ENCODE peak calls at places on chromosomes 4 and X, in six cellular contexts. P is GM12865, D is cerebellar cortex, I is HTR-8/SVneo, W is NCI-H2029, M is activated gamma-delta T cell treated with Interleukin-2 at 50 U/mL for 16 hours. U is an unnamed sample.

GRCh38 chrX:16702700-16703599 is 9.5 kb downstream of the CTPS2 start:
- DNase-seq in M (no peak), W (no peak), I (no peak), D (no peak), P (no peak), U (no peak)

GRCh38 chrX:2397648-2398340 is 103.0 kb downstream of the DHRSX start:
- DNase-seq in D (no peak), W (no peak), M (no peak), I (peak), P (no peak), U (no peak)

GRCh38 chrX:106935175-106935574 is 15.0 kb downstream of the CLDN2 start:
- DNase-seq in P (no peak), W (no peak), D (no peak), I (no peak), M (no peak), U (no peak)

GRCh38 chr4:33477715-33478114 is 2757.5 kb downstream of the PCDH7 start:
- DNase-seq in P (no peak), M (no peak), I (no peak), D (no peak), W (no peak), U (no peak)

GRCh38 chrX:47179221-47179927 is 14.3 kb upstream of the UBA1 start:
- DNase-seq in W (no peak), M (no peak), D (peak), P (no peak), I (no peak), U (no peak)

GRCh38 chr4:113673450-113673849 is 88.1 kb downstream of the CAMK2D start:
- DNase-seq in I (peak), M (peak), W (no peak), P (peak), D (peak), U (no peak)

GRCh38 chr4:183399616-183400015 is 44.8 kb upstream of the CDKN2AIP start:
- DNase-seq in P (no peak), W (no peak), M (no peak), D (no peak), I (no peak), U (no peak)

GRCh38 chrX:154918060-154918483 is 31.9 kb downstream of the F8A1 start:
- DNase-seq in I (peak), D (peak), P (peak), M (no peak), W (peak), U (peak)

GRCh38 chrX:29890646-29891200 is 324.6 kb upstream of the MAGEB2 start:
- DNase-seq in P (peak), W (no peak), I (no peak), D (no peak), M (no peak), U (no peak)

GRCh38 chrX:120456973-120457372 is 12.1 kb downstream of the LAMP2 start:
- DNase-seq in W (no peak), P (peak), D (no peak), I (no peak), M (no peak), U (no peak)

GRCh38 chr4:84985952-84986351 is 19.5 kb upstream of the WDFY3 start:
- DNase-seq in P (no peak), M (no peak), D (no peak), W (no peak), I (no peak), U (no peak)

GRCh38 chrX:129732857-129733256 is 5.9 kb upstream of the XPNPEP2 start:
- DNase-seq in D (no peak), I (no peak), W (no peak), M (no peak), P (peak), U (no peak)

GRCh38 chr4:85937507-85937906 is 422.3 kb downstream of the MAPK10 start:
- DNase-seq in I (no peak), P (no peak), W (no peak), D (no peak), M (no peak), U (no peak)

GRCh38 chrX:37787353-37787869 is 7.6 kb downstream of the CYBB start:
- DNase-seq in W (no peak), P (peak), I (no peak), M (no peak), D (no peak), U (no peak)

GRCh38 chr4:168421671-168422070 is 58.6 kb downstream of the DDX60L start:
- DNase-seq in I (peak), M (no peak), D (no peak), P (no peak), W (no peak), U (no peak)

GRCh38 chrX:114626323-114626722 is 42.4 kb downstream of the HTR2C start:
- DNase-seq in P (peak), M (no peak), W (no peak), I (no peak), D (no peak), U (no peak)

GRCh38 chr4:6225469-6225868 is 25.1 kb upstream of the JAKMIP1 start:
- DNase-seq in M (no peak), D (no peak), P (peak), W (no peak), I (peak), U (no peak)

GRCh38 chr4:28444886-28445496 is 1584.3 kb downstream of the STIM2 start:
- DNase-seq in W (no peak), D (no peak), I (no peak), P (no peak), M (no peak), U (no peak)

GRCh38 chr4:38125816-38126215 is 165.6 kb downstream of the PTTG2 start:
- DNase-seq in W (no peak), M (no peak), P (no peak), D (no peak), I (no peak), U (no peak)

GRCh38 chrX:70444326-70445196 is at the start of gene DLG3:
- DNase-seq in W (no peak), M (no peak), I (peak), P (no peak), D (peak), U (no peak)

GRCh38 chr4:150078996-150079581 is 844 bp downstream of the DCLK2 start:
- DNase-seq in D (peak), P (peak), I (peak), M (no peak), W (peak), U (peak)

GRCh38 chr4:127997534-127998388 is 32.6 kb downstream of the ABHD18 start:
- DNase-seq in M (no peak), P (peak), I (peak), W (no peak), D (peak), U (no peak)

GRCh38 chrX:39928704-39929439 is 168.9 kb downstream of the BCOR start:
- DNase-seq in W (no peak), I (peak), D (no peak), M (no peak), P (no peak), U (no peak)

GRCh38 chr4:123505457-123506310 is 109.1 kb downstream of the SPRY1 start:
- DNase-seq in M (peak), D (peak), P (peak), I (no peak), W (peak), U (peak)

GRCh38 chr4:84258905-84259830 is 239.9 kb downstream of the NKX6-1 start:
- DNase-seq in P (peak), D (no peak), I (no peak), W (no peak), M (no peak), U (no peak)

GRCh38 chrX:54452920-54453319 is 12.7 kb downstream of the TSR2 start:
- DNase-seq in P (peak), W (no peak), D (peak), I (no peak), M (no peak), U (no peak)

GRCh38 chr4:2962099-2962455 is 1.1 kb downstream of the NOP14 start:
- DNase-seq in I (no peak), D (no peak), P (peak), W (no peak), M (no peak), U (no peak)

GRCh38 chr4:186723207-186724047 is at the start of gene FAT1:
- DNase-seq in M (no peak), D (peak), W (peak), I (peak), P (no peak), U (peak)

GRCh38 chr4:156609421-156609820 is 362.2 kb downstream of the PDGFC start:
- DNase-seq in P (no peak), W (no peak), M (no peak), I (no peak), D (no peak), U (no peak)

GRCh38 chrX:153864101-153864500 is 21.9 kb downstream of the L1CAM start:
- DNase-seq in I (no peak), P (no peak), D (no peak), M (no peak), W (no peak), U (no peak)

GRCh38 chr4:121822796-121823504 is 733 bp downstream of the CCNA2 start:
- DNase-seq in M (peak), D (peak), I (peak), W (no peak), P (peak), U (no peak)

GRCh38 chr4:81457921-81458520 is 13.7 kb downstream of the RASGEF1B start:
- DNase-seq in P (no peak), I (no peak), D (no peak), W (no peak), M (no peak), U (no peak)

GRCh38 chrX:45749375-45749774 is 548.7 kb upstream of the DIPK2B start:
- DNase-seq in P (no peak), W (no peak), D (no peak), M (no peak), I (no peak), U (no peak)

GRCh38 chrX:42776195-42776594 is 1.8 kb downstream of the PPP1R2C start:
- DNase-seq in D (no peak), W (no peak), I (no peak), M (no peak), P (peak), U (no peak)

GRCh38 chr4:118367872-118368271 is 15.1 kb upstream of the PRSS12 start:
- DNase-seq in D (no peak), I (no peak), M (no peak), P (no peak), W (peak), U (no peak)

GRCh38 chrX:39897741-39898097 is 200.0 kb downstream of the BCOR start:
- DNase-seq in P (no peak), I (no peak), M (no peak), W (no peak), D (no peak), U (no peak)

GRCh38 chr4:128800305-128800704 is 9.2 kb upstream of the JADE1 start:
- DNase-seq in P (no peak), I (no peak), M (no peak), D (no peak), W (no peak), U (no peak)

GRCh38 chr4:15240764-15241163 is 187.1 kb upstream of the C1QTNF7 start:
- DNase-seq in D (no peak), W (no peak), P (no peak), I (no peak), M (no peak), U (no peak)

GRCh38 chr4:156638332-156638731 is 333.3 kb downstream of the PDGFC start:
- DNase-seq in M (no peak), I (peak), D (no peak), W (no peak), P (no peak), U (no peak)

GRCh38 chrX:107718156-107718621 is 57.4 kb downstream of the TSC22D3 start:
- DNase-seq in P (peak), M (peak), W (peak), I (no peak), D (peak), U (peak)

U was measured in NCI-H1092.